ENCODE peak calls at places on chromosome 13, in four cellular contexts. One of them, this sample, is unnamed. For H3K9me3, the result is how much of the 10 kb centered on the place peaks cover.

GRCh38 chr13:72651196-72651595 is 76.2 kb downstream of the MZT1 start:
- DNase-seq in HCT116: peak
- DNase-seq in tibial artery: no peak
- DNase-seq in thoracic aorta: no peak
- DNase-seq in this sample: no peak

GRCh38 chr13:43760257-43760656 is 26.5 kb downstream of the ENOX1 start:
- DNase-seq in HCT116: no peak
- DNase-seq in tibial artery: no peak
- DNase-seq in thoracic aorta: no peak
- DNase-seq in this sample: no peak

GRCh38 chr13:45863716-45864590 is 12.4 kb upstream of the SIAH3 start:
- DNase-seq in HCT116: no peak
- DNase-seq in tibial artery: no peak
- DNase-seq in thoracic aorta: no peak
- DNase-seq in this sample: no peak

GRCh38 chr13:34458756-34459462 is 483.2 kb upstream of the NBEA start:
- DNase-seq in HCT116: no peak
- DNase-seq in tibial artery: no peak
- DNase-seq in thoracic aorta: no peak
- DNase-seq in this sample: no peak

GRCh38 chr13:114063545-114064515 is 68.6 kb downstream of the RASA3 start:
- DNase-seq in HCT116: no peak
- DNase-seq in tibial artery: peak
- DNase-seq in thoracic aorta: peak
- DNase-seq in this sample: peak

GRCh38 chr13:50779443-50780200 is 63.9 kb downstream of the DLEU7 start:
- DNase-seq in HCT116: no peak
- DNase-seq in tibial artery: no peak
- DNase-seq in thoracic aorta: no peak
- DNase-seq in this sample: no peak

GRCh38 chr13:45042539-45042938 is 53.2 kb downstream of the GPALPP1 start:
- DNase-seq in HCT116: no peak
- DNase-seq in tibial artery: no peak
- DNase-seq in thoracic aorta: no peak
- DNase-seq in this sample: no peak

GRCh38 chr13:30111810-30112209 is 195.5 kb downstream of the KATNAL1 start:
- DNase-seq in HCT116: no peak
- DNase-seq in tibial artery: no peak
- DNase-seq in thoracic aorta: no peak
- DNase-seq in this sample: no peak

GRCh38 chr13:33411312-33411711 is 125.8 kb upstream of the STARD13 start:
- DNase-seq in HCT116: no peak
- DNase-seq in tibial artery: no peak
- DNase-seq in thoracic aorta: no peak
- DNase-seq in this sample: no peak

GRCh38 chr13:65768545-65768944 is 1461.6 kb downstream of the PCDH9 start:
- DNase-seq in HCT116: no peak
- DNase-seq in tibial artery: no peak
- DNase-seq in thoracic aorta: no peak
- DNase-seq in this sample: no peak

GRCh38 chr13:66703597-66703996 is 526.5 kb downstream of the PCDH9 start:
- DNase-seq in HCT116: no peak
- DNase-seq in tibial artery: no peak
- DNase-seq in thoracic aorta: no peak
- DNase-seq in this sample: no peak

GRCh38 chr13:44487989-44488388 is 88.1 kb downstream of the TSC22D1 start:
- DNase-seq in HCT116: no peak
- DNase-seq in tibial artery: no peak
- DNase-seq in thoracic aorta: no peak
- DNase-seq in this sample: no peak

GRCh38 chr13:25165664-25166063 is 6.4 kb downstream of the AMER2 start:
- DNase-seq in HCT116: no peak
- DNase-seq in tibial artery: no peak
- DNase-seq in thoracic aorta: no peak
- DNase-seq in this sample: no peak

GRCh38 chr13:98779695-98780094 is 27.2 kb upstream of the SLC15A1 start:
- DNase-seq in HCT116: no peak
- DNase-seq in tibial artery: no peak
- DNase-seq in thoracic aorta: no peak
- DNase-seq in this sample: no peak

GRCh38 chr13:44165895-44166496 is 207.6 kb upstream of the SERP2 start:
- DNase-seq in HCT116: no peak
- DNase-seq in tibial artery: no peak
- DNase-seq in thoracic aorta: no peak
- DNase-seq in this sample: no peak

GRCh38 chr13:42056585-42056984 is 8.1 kb downstream of the DGKH start:
- DNase-seq in HCT116: no peak
- DNase-seq in tibial artery: no peak
- DNase-seq in thoracic aorta: no peak
- DNase-seq in this sample: no peak

GRCh38 chr13:109408596-109409382 is 377.6 kb downstream of the IRS2 start:
- DNase-seq in HCT116: no peak
- DNase-seq in tibial artery: no peak
- DNase-seq in thoracic aorta: no peak
- DNase-seq in this sample: no peak

GRCh38 chr13:110711778-110712070 is 1.8 kb upstream of the ING1 start:
- DNase-seq in HCT116: no peak
- DNase-seq in tibial artery: no peak
- DNase-seq in thoracic aorta: no peak
- DNase-seq in this sample: no peak

GRCh38 chr13:23796546-23796945 is 92.7 kb downstream of the MIPEP start:
- DNase-seq in HCT116: no peak
- DNase-seq in tibial artery: no peak
- DNase-seq in thoracic aorta: no peak
- DNase-seq in this sample: no peak

GRCh38 chr13:29524641-29525040 is 70.8 kb downstream of the SLC7A1 start:
- DNase-seq in HCT116: no peak
- DNase-seq in tibial artery: peak
- DNase-seq in thoracic aorta: no peak
- DNase-seq in this sample: no peak

GRCh38 chr13:57629821-57630235 is 1.7 kb upstream of the PCDH17 start:
- DNase-seq in HCT116: no peak
- DNase-seq in tibial artery: peak
- DNase-seq in thoracic aorta: no peak
- DNase-seq in this sample: peak

GRCh38 chr13:113647351-113648217 is 10.4 kb downstream of the ATP4B start:
- DNase-seq in HCT116: peak
- DNase-seq in tibial artery: peak
- DNase-seq in thoracic aorta: peak
- DNase-seq in this sample: peak

GRCh38 chr13:114166381-114167131 is 12.5 kb upstream of the CFAP97D2 start:
- DNase-seq in HCT116: no peak
- DNase-seq in tibial artery: peak
- DNase-seq in thoracic aorta: no peak
- DNase-seq in this sample: no peak

GRCh38 chr13:75312884-75313520 is 169.0 kb downstream of the TBC1D4 start:
- DNase-seq in HCT116: no peak
- DNase-seq in tibial artery: no peak
- DNase-seq in thoracic aorta: no peak
- DNase-seq in this sample: no peak

GRCh38 chr13:74256969-74257368 is 122.8 kb upstream of the KLF12 start:
- DNase-seq in HCT116: no peak
- DNase-seq in tibial artery: no peak
- DNase-seq in thoracic aorta: no peak
- DNase-seq in this sample: no peak

GRCh38 chr13:50910483-50910805 is 853 bp downstream of the RNASEH2B start:
- DNase-seq in HCT116: peak
- DNase-seq in tibial artery: peak
- DNase-seq in thoracic aorta: no peak
- DNase-seq in this sample: no peak

GRCh38 chr13:59112375-59112774 is 1051.4 kb downstream of the DIAPH3 start:
- DNase-seq in HCT116: no peak
- DNase-seq in tibial artery: no peak
- DNase-seq in thoracic aorta: no peak
- DNase-seq in this sample: no peak

GRCh38 chr13:111326981-111327642 is 6.7 kb downstream of the TEX29 start:
- DNase-seq in HCT116: no peak
- DNase-seq in tibial artery: peak
- DNase-seq in thoracic aorta: no peak
- DNase-seq in this sample: no peak

GRCh38 chr13:42066542-42066941 is 18.1 kb downstream of the DGKH start:
- DNase-seq in HCT116: no peak
- DNase-seq in tibial artery: no peak
- DNase-seq in thoracic aorta: no peak
- DNase-seq in this sample: no peak

GRCh38 chr13:96179309-96179708 is 89.4 kb downstream of the HS6ST3 start:
- DNase-seq in HCT116: no peak
- DNase-seq in tibial artery: no peak
- DNase-seq in thoracic aorta: no peak
- DNase-seq in this sample: no peak

GRCh38 chr13:96178759-96179158 is 88.9 kb downstream of the HS6ST3 start:
- DNase-seq in HCT116: no peak
- DNase-seq in tibial artery: no peak
- DNase-seq in thoracic aorta: no peak
- DNase-seq in this sample: no peak

GRCh38 chr13:96181886-96182285 is 92.0 kb downstream of the HS6ST3 start:
- DNase-seq in HCT116: no peak
- DNase-seq in tibial artery: no peak
- DNase-seq in thoracic aorta: no peak
- DNase-seq in this sample: no peak
- H3K4me3 ChIP-seq in HCT116: no peak
- H3K4me3 ChIP-seq in tibial artery: peak
- H3K4me3 ChIP-seq in thoracic aorta: no peak
- H3K4me3 ChIP-seq in this sample: no peak

GRCh38 chr13:35518337-35518736 is 41.8 kb upstream of the MAB21L1 start:
- DNase-seq in HCT116: no peak
- DNase-seq in tibial artery: no peak
- DNase-seq in thoracic aorta: no peak
- DNase-seq in this sample: no peak
- TF ChIP-seq CTCF in HCT116: no peak
- TF ChIP-seq CTCF in tibial artery: no peak
- TF ChIP-seq CTCF in thoracic aorta: no peak
- TF ChIP-seq CTCF in this sample: no peak

GRCh38 chr13:77865588-77865987 is 53.0 kb downstream of the EDNRB start:
- DNase-seq in HCT116: no peak
- DNase-seq in tibial artery: no peak
- DNase-seq in thoracic aorta: no peak
- DNase-seq in this sample: no peak
- H3K9me3 ChIP-seq in HCT116: under half
- H3K9me3 ChIP-seq in tibial artery: under half
- H3K9me3 ChIP-seq in thoracic aorta: under half
- H3K9me3 ChIP-seq in this sample: under half

GRCh38 chr13:20810808-20811207 is 37.0 kb upstream of the EEF1AKMT1 start:
- DNase-seq in HCT116: no peak
- DNase-seq in tibial artery: no peak
- DNase-seq in thoracic aorta: no peak
- DNase-seq in this sample: no peak
- H3K4me3 ChIP-seq in HCT116: no peak
- H3K4me3 ChIP-seq in tibial artery: no peak
- H3K4me3 ChIP-seq in thoracic aorta: no peak
- H3K4me3 ChIP-seq in this sample: peak

DNA sequence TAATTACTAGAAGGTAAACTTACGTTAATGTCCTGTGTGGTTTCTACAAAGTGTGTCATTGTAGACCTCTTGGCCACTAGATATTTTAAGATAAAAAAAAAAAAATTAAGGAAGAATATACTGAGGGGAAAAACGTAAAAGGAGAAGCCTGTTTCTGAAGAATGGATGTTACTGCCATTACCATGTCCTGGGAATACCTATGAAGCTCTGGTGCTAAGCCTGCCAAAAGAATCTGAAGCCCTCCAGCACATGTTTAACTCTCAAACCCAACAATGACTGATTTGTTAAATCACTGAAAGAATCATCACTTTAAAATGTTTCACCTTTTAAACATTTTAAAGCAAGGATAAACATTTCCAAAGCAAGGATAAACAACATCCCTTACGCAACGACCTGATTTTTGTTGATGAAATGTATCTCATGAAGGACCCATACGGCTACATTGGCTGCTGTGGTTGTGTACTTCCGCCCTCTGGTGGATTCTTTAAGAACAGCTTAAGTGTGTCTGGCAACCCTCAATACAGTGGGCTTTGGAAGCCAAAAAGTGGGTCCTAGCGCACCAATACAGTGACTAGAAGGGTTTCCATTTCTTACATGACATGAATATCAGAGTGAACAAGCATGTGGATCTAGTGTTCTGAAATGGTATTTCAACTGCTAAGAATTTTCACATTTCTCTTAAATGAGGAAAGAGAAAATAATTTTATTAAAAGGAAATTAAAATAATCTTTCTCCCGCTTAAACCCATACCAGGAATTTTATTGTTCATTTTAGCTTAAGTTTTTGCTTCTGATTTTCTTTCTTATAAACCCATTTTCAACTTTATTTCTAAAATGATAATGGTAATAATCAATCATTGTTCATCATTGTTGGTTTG is 74.5 kb upstream of the RAP2A start:
- DNase-seq in HCT116: peak
- DNase-seq in tibial artery: no peak
- DNase-seq in thoracic aorta: no peak
- DNase-seq in this sample: no peak
- TF ChIP-seq CTCF in HCT116: peak
- TF ChIP-seq CTCF in tibial artery: peak
- TF ChIP-seq CTCF in thoracic aorta: peak
- TF ChIP-seq CTCF in this sample: peak

DNA sequence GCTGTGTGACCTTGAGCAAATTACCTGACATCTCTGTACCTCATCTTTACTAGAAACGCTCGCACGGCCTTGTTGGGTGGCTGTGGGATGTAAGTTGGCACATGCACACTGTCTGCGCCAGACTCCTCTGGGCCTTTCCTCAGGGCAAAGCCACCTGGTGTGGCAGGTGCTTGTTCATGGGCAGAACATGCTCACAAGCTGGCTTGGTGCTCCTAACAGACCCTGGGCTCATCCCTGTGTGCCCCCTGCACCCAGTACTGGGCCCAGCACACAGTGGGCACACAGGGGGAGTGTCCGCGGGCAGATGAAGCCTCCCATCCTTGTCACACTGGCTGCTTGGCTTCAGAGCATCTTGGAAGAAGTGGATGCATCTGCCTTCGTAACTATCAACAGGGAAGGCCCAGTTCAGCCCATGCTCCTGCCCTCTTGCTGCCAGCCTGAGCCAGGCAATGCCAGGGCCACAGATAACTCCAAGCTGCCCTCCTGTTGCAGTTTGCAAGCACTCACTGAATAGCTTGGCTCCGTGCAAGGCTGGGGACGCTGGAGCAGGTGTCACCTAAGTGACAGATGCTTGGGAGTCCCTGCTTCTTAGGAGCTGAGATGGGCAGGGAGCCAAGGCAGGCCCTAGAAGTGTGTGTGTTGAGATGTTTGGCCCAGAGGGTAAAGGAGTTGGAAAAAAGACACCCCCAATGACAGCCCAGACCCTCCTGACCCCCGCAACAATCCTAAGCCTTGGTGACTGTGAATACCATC is 123.9 kb downstream of the TUBA3C start:
- DNase-seq in HCT116: no peak
- DNase-seq in tibial artery: no peak
- DNase-seq in thoracic aorta: no peak
- DNase-seq in this sample: no peak
- H3K9me3 ChIP-seq in HCT116: under half
- H3K9me3 ChIP-seq in tibial artery: under half
- H3K9me3 ChIP-seq in thoracic aorta: under half
- H3K9me3 ChIP-seq in this sample: under half

GRCh38 chr13:97327521-97328221 is 105.5 kb downstream of the MBNL2 start:
- DNase-seq in HCT116: no peak
- DNase-seq in tibial artery: no peak
- DNase-seq in thoracic aorta: no peak
- DNase-seq in this sample: no peak
- H3K4me3 ChIP-seq in HCT116: no peak
- H3K4me3 ChIP-seq in tibial artery: no peak
- H3K4me3 ChIP-seq in thoracic aorta: no peak
- H3K4me3 ChIP-seq in this sample: no peak